ENCODE peak calls at places on chromosomes 7 and 10, in nine cellular contexts. K is psoas muscle; L is CD8-positive, alpha-beta T cell; C is Peyer's patch; B is ascending aorta; W is neural crest cell; S is SK-N-SH; P is NB4; Q is BJ. T is an unnamed sample.
A peak's percentile ranks its signal among the peaks of the same experiment; 100 is the strongest.

GRCh38 chr7:19698331-19698730 is 10.5 kb downstream of the POLR1F start:
- DNase-seq in Q (no peak), C (no peak), S (no peak), W (no peak), P (no peak), K (no peak), B (no peak), L (no peak), T (no peak)

GRCh38 chr10:24962998-24963397 is 10.6 kb upstream of the PRTFDC1 start:
- DNase-seq in B (no peak), L (no peak), P (no peak), C (no peak), Q (no peak), W (no peak), K (no peak), S (no peak), T (no peak)

GRCh38 chr7:140478361-140479061 is 794 bp downstream of the MKRN1 start:
- DNase-seq in B (no peak), C (peak; percentile 65), P (peak; percentile 88), S (peak; percentile 84), K (peak; percentile 66), W (peak; percentile 35), L (peak; percentile 36), Q (no peak), T (no peak)

GRCh38 chr7:55517191-55517633 is 55.1 kb downstream of the VOPP1 start:
- DNase-seq in Q (no peak), B (no peak), C (no peak), L (no peak), K (no peak), S (no peak), W (no peak), P (no peak), T (no peak)

GRCh38 chr7:98398567-98399372 is 2.1 kb downstream of the BAIAP2L1 start:
- DNase-seq in P (no peak), L (no peak), C (no peak), K (no peak), Q (no peak), S (no peak), B (no peak), W (no peak), T (no peak)

GRCh38 chr7:74405191-74405898 is 48.4 kb upstream of the GTF2IRD1 start:
- DNase-seq in Q (no peak), B (no peak), L (no peak), K (no peak), P (peak; percentile 97), C (no peak), W (peak; percentile 18), S (peak; percentile 76), T (peak; percentile 86)

GRCh38 chr7:35630573-35630972 is 64.4 kb downstream of the HERPUD2 start:
- DNase-seq in C (no peak), K (no peak), B (no peak), S (no peak), P (no peak), Q (no peak), W (no peak), L (no peak), T (no peak)

GRCh38 chr7:158468700-158469296 is 118.8 kb downstream of the PTPRN2 start:
- DNase-seq in W (no peak), Q (no peak), L (no peak), P (no peak), C (no peak), B (no peak), S (no peak), K (no peak), T (no peak)

GRCh38 chr7:106216517-106217088 is 68.2 kb downstream of the NAMPT start:
- DNase-seq in W (no peak), Q (peak; percentile 76), B (no peak), L (no peak), K (peak; percentile 57), C (no peak), P (no peak), S (no peak), T (no peak)

GRCh38 chr10:43140414-43140813 is 2.2 kb downstream of the CSGALNACT2 start:
- DNase-seq in C (no peak), S (no peak), Q (peak; percentile 76), P (peak; percentile 83), B (no peak), W (no peak), K (no peak), L (no peak), T (no peak)

GRCh38 chr7:28718042-28718452 is 240.1 kb downstream of the TRIL start:
- DNase-seq in K (no peak), C (no peak), L (no peak), B (no peak), P (no peak), Q (no peak), W (no peak), S (no peak), T (no peak)

GRCh38 chr10:74371696-74372095 is 220.7 kb downstream of the ADK start:
- DNase-seq in C (no peak), K (no peak), Q (no peak), B (no peak), W (no peak), L (no peak), S (no peak), P (no peak), T (no peak)

GRCh38 chr7:116426428-116427156 is 72.9 kb upstream of the CAV2 start:
- DNase-seq in K (no peak), P (no peak), C (no peak), B (no peak), L (no peak), W (no peak), Q (peak; percentile 59), S (no peak), T (no peak)

GRCh38 chr7:101519324-101520017 is 109.6 kb downstream of the MYL10 start:
- DNase-seq in W (no peak), P (no peak), K (no peak), Q (peak; percentile 87), L (no peak), S (no peak), B (no peak), C (no peak), T (no peak)

GRCh38 chr7:80771523-80771922 is 133.1 kb downstream of the CD36 start:
- DNase-seq in S (peak; percentile 39), P (no peak), C (no peak), Q (no peak), K (no peak), B (no peak), L (no peak), W (no peak), T (no peak)

GRCh38 chr10:114380060-114380459 is 24.2 kb downstream of the AFAP1L2 start:
- DNase-seq in C (no peak), Q (no peak), S (no peak), W (no peak), P (no peak), L (no peak), K (no peak), B (no peak), T (no peak)

GRCh38 chr10:1674501-1674900 is 62.8 kb downstream of the ADARB2 start:
- DNase-seq in K (no peak), L (no peak), B (no peak), C (no peak), P (no peak), Q (no peak), W (no peak), S (no peak), T (no peak)

GRCh38 chr7:13115157-13115772 is 427.8 kb downstream of the ARL4A start:
- DNase-seq in C (no peak), P (no peak), K (no peak), L (no peak), W (no peak), B (no peak), S (no peak), Q (no peak), T (no peak)

GRCh38 chr7:23346316-23346715 is 47.2 kb downstream of the MALSU1 start:
- DNase-seq in S (no peak), P (no peak), L (no peak), C (no peak), W (no peak), K (no peak), B (no peak), Q (no peak), T (no peak)

GRCh38 chr7:9453521-9453920 is 1020.1 kb downstream of the NXPH1 start:
- DNase-seq in L (no peak), C (no peak), S (no peak), B (no peak), Q (no peak), W (no peak), K (no peak), P (no peak), T (no peak)

GRCh38 chr7:34361663-34362250 is 296.3 kb upstream of the NPSR1 start:
- DNase-seq in B (no peak), S (no peak), L (no peak), C (no peak), W (no peak), Q (no peak), K (no peak), P (no peak), T (no peak)

GRCh38 chr10:91860885-91861284 is 48.4 kb downstream of the FGFBP3 start:
- DNase-seq in P (no peak), C (no peak), L (no peak), S (no peak), W (no peak), B (no peak), Q (no peak), K (no peak), T (no peak)

GRCh38 chr10:91856637-91857036 is 52.6 kb downstream of the FGFBP3 start:
- DNase-seq in L (no peak), K (no peak), S (no peak), W (no peak), P (peak; percentile 35), Q (no peak), B (no peak), C (no peak), T (no peak)
- TF ChIP-seq CTCF in L (no peak), K (no peak), S (peak; percentile 56), W (peak; percentile 66), P (peak; percentile 33), Q (peak; percentile 34), B (no peak), C (no peak), T (peak; percentile 60)

GRCh38 chr7:123323689-123324088 is 123.9 kb upstream of the SLC13A1 start:
- DNase-seq in W (no peak), C (no peak), L (no peak), S (no peak), P (no peak), B (no peak), K (no peak), Q (no peak), T (no peak)
- TF ChIP-seq CTCF in W (no peak), C (no peak), L (no peak), S (no peak), P (no peak), B (no peak), K (no peak), Q (no peak), T (no peak)

DNA sequence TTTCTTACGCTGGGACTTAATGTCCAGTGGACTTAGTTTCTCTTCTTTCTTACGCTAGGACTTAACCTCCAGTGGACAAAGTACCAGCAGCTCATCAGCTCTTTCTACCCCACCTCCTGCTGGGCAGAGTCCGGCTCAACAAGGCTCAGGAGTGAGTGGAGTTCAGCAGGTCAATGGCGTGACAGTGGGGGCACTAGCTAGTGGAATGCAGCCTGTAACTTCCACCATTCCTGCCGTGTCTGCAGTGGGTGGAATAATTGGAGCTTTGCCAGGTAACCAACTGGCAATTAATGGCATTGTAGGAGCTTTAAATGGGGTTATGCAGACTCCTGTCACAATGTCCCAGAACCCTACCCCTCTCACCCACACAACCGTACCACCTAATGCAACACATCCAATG is 199.7 kb downstream of the MLLT10 start:
- DNase-seq in S (no peak), K (no peak), P (no peak), W (no peak), Q (no peak), L (no peak), B (no peak), C (no peak), T (no peak)
- TF ChIP-seq CTCF in S (no peak), K (no peak), P (no peak), W (no peak), Q (no peak), L (no peak), B (no peak), C (no peak), T (no peak)

GRCh38 chr7:44235582-44236332 is 35.0 kb downstream of the YKT6 start:
- DNase-seq in P (no peak), K (no peak), W (no peak), Q (no peak), C (no peak), S (peak; percentile 94), B (no peak), L (no peak), T (no peak)
- TF ChIP-seq CTCF in P (no peak), K (no peak), W (no peak), Q (no peak), C (no peak), S (no peak), B (no peak), L (no peak), T (no peak)